ENCODE peak calls at places on chromosome 3, in six cellular contexts. P, V, L, H, B and R are unnamed samples.

GRCh38 chr3:185335799-185336198 is 27.1 kb upstream of the MAP3K13 start:
- DNase-seq in P (no peak), V (peak), L (no peak), H (no peak), B (no peak), R (no peak)

GRCh38 chr3:30300844-30301243 is 305.6 kb upstream of the TGFBR2 start:
- DNase-seq in P (no peak), V (no peak), L (no peak), H (no peak), B (no peak), R (no peak)

GRCh38 chr3:149397528-149397927 is 20.1 kb upstream of the TM4SF1 start:
- DNase-seq in P (no peak), V (no peak), L (no peak), H (no peak), B (no peak), R (no peak)

GRCh38 chr3:54356299-54357037 is 234.1 kb downstream of the CACNA2D3 start:
- DNase-seq in P (no peak), V (peak), L (peak), H (no peak), B (no peak), R (no peak)

GRCh38 chr3:195003006-195003892 is 267.7 kb downstream of the XXYLT1 start:
- DNase-seq in P (no peak), V (no peak), L (peak), H (no peak), B (no peak), R (no peak)

GRCh38 chr3:194323785-194324735 is 27.1 kb downstream of the CPN2 start:
- DNase-seq in P (peak), V (peak), L (peak), H (peak), B (peak), R (peak)

GRCh38 chr3:56987238-56987932 is 73.1 kb upstream of the SPATA12 start:
- DNase-seq in P (no peak), V (no peak), L (no peak), H (no peak), B (no peak), R (no peak)

GRCh38 chr3:21542656-21543379 is 208.2 kb downstream of the ZNF385D start:
- DNase-seq in P (no peak), V (no peak), L (no peak), H (no peak), B (no peak), R (no peak)

GRCh38 chr3:144912968-144913367 is 941.3 kb downstream of the DIPK2A start:
- DNase-seq in P (no peak), V (no peak), L (no peak), H (no peak), B (no peak), R (no peak)

GRCh38 chr3:143849854-143850549 is 1.7 kb upstream of the SLC9A9 start:
- DNase-seq in P (no peak), V (peak), L (no peak), H (no peak), B (peak), R (no peak)

GRCh38 chr3:64163755-64164148 is 61.5 kb downstream of the PRICKLE2 start:
- DNase-seq in P (no peak), V (peak), L (no peak), H (no peak), B (peak), R (peak)

GRCh38 chr3:150242220-150242938 is 165.7 kb upstream of the TSC22D2 start:
- DNase-seq in P (no peak), V (peak), L (no peak), H (no peak), B (no peak), R (no peak)

GRCh38 chr3:124759666-124760401 is 29.6 kb downstream of the UMPS start:
- DNase-seq in P (no peak), V (no peak), L (no peak), H (no peak), B (no peak), R (no peak)

GRCh38 chr3:115100172-115100571 is 46.9 kb downstream of the ZBTB20 start:
- DNase-seq in P (no peak), V (peak), L (no peak), H (no peak), B (no peak), R (no peak)

GRCh38 chr3:86420990-86421739 is 569.8 kb downstream of the VGLL3 start:
- DNase-seq in P (no peak), V (no peak), L (no peak), H (no peak), B (no peak), R (no peak)

GRCh38 chr3:110933786-110934415 is 137.7 kb upstream of the NECTIN3 start:
- DNase-seq in P (no peak), V (peak), L (no peak), H (no peak), B (no peak), R (no peak)

GRCh38 chr3:60582285-60582684 is 669.0 kb downstream of the FHIT start:
- DNase-seq in P (no peak), V (no peak), L (no peak), H (no peak), B (no peak), R (no peak)

GRCh38 chr3:165211749-165212148 is 15.6 kb upstream of the SLITRK3 start:
- DNase-seq in P (no peak), V (no peak), L (no peak), H (no peak), B (no peak), R (no peak)

GRCh38 chr3:100740207-100740606 is 30.9 kb downstream of the TFG start:
- DNase-seq in P (no peak), V (no peak), L (no peak), H (no peak), B (no peak), R (no peak)

GRCh38 chr3:186540444-186541226 is 3.5 kb downstream of the CRYGS start:
- DNase-seq in P (peak), V (peak), L (peak), H (peak), B (no peak), R (peak)

GRCh38 chr3:87069021-87069420 is 78.1 kb upstream of the VGLL3 start:
- DNase-seq in P (no peak), V (no peak), L (no peak), H (no peak), B (no peak), R (no peak)

GRCh38 chr3:45608885-45609284 is 14.3 kb downstream of the LIMD1 start:
- DNase-seq in P (no peak), V (peak), L (no peak), H (no peak), B (no peak), R (no peak)

GRCh38 chr3:174862101-174862500 is 3.0 kb downstream of the NAALADL2 start:
- DNase-seq in P (no peak), V (no peak), L (no peak), H (no peak), B (no peak), R (no peak)

GRCh38 chr3:172520332-172520831 is 2.8 kb downstream of the TNFSF10 start:
- DNase-seq in P (no peak), V (peak), L (no peak), H (no peak), B (peak), R (peak)

GRCh38 chr3:178849220-178849910 is 222.2 kb downstream of the ZMAT3 start:
- DNase-seq in P (no peak), V (no peak), L (no peak), H (no peak), B (no peak), R (no peak)

GRCh38 chr3:69254351-69254750 is 131.5 kb downstream of the FRMD4B start:
- DNase-seq in P (no peak), V (no peak), L (no peak), H (no peak), B (no peak), R (no peak)

GRCh38 chr3:27568393-27568792 is 84.2 kb upstream of the SLC4A7 start:
- DNase-seq in P (no peak), V (no peak), L (peak), H (no peak), B (no peak), R (no peak)

GRCh38 chr3:88896026-88896425 is 211.4 kb upstream of the EPHA3 start:
- DNase-seq in P (no peak), V (no peak), L (no peak), H (no peak), B (no peak), R (no peak)
- TF ChIP-seq CTCF in P (no peak), V (no peak), L (no peak), H (no peak), B (no peak), R (no peak)

DNA sequence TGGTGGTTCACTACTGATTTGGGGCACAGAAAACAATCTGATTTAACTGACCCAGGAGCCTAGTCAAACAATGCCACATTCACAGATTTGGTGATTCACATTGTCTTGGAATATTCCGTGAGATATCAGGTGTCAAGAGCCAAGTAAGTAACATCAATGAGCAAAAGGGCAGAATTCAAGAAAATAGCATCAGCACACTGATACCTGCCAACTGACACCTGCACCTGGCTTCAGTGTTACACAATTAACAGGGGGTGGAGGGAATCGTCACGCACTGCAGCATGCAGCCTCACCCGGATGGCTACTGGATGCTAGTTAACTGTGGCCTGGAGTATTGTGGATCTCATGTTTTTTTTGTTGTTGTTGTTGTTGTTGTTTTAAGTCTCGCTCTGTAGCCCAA is 17.6 kb downstream of the CCNL1 start:
- DNase-seq in P (no peak), V (no peak), L (no peak), H (no peak), B (no peak), R (no peak)
- TF ChIP-seq CTCF in P (no peak), V (no peak), L (no peak), H (no peak), B (no peak), R (no peak)

DNA sequence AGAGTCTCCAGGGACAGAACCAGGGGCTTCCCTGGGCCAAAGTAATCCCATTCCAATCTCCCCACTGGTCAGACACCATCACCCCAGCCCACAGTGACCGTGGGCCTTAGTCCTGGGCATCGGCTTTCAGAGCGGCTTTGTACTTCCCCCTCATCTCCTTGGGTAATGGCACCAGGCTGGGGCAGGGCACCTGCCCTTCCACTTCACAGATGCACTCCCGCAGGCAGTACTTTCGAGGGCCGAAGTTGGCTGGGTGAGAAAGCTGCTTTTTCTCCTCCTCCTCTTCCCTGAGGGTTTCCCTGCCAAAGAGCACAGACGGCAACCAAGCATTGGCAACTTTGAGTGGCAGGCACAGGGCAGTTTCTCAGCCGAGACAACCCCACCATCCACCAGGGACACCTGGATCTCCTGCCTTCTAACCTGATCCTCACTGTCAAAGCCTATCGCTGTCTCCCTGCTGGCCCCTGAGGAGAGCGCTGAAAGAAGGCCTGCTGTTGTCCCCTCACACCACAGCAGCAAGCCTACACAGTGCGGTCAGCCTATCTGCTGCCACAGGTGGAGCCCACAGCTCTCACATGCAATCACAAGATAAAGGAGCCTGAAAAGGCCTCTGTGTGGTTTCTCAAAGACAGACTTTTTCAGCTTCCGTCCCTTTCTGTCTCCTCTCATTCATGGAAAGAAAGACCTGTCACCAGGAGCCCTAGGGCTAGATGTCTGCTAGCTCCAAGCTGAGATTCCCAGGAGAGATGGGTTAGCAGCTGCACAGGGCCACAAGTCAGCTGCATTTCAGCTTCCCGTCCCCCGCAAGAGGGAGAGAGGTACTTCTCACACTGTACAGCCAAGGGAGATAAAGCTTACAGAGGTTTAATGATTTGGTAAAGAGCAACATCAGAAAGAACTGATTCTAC is 12.5 kb downstream of the MRPS25 start:
- DNase-seq in P (no peak), V (no peak), L (no peak), H (no peak), B (no peak), R (no peak)
- TF ChIP-seq CTCF in P (no peak), V (no peak), L (no peak), H (no peak), B (no peak), R (no peak)

GRCh38 chr3:120357807-120358206 is 8.7 kb upstream of the LRRC58 start:
- DNase-seq in P (no peak), V (no peak), L (no peak), H (no peak), B (no peak), R (no peak)
- TF ChIP-seq CTCF in P (no peak), V (no peak), L (no peak), H (no peak), B (peak), R (no peak)

GRCh38 chr3:153927107-153927506 is 194.1 kb upstream of the ARHGEF26 start:
- DNase-seq in P (no peak), V (peak), L (no peak), H (no peak), B (no peak), R (no peak)
- TF ChIP-seq CTCF in P (no peak), V (peak), L (no peak), H (no peak), B (no peak), R (peak)

GRCh38 chr3:198071602-198072285 is 111.7 kb downstream of the LMLN start:
- DNase-seq in P (no peak), V (peak), L (no peak), H (no peak), B (no peak), R (no peak)
- TF ChIP-seq CTCF in P (no peak), V (peak), L (no peak), H (peak), B (no peak), R (no peak)

GRCh38 chr3:52196977-52197376 is 983 bp upstream of the ALAS1 start:
- DNase-seq in P (no peak), V (no peak), L (no peak), H (no peak), B (no peak), R (no peak)

GRCh38 chr3:52195823-52196331 is 2.1 kb upstream of the ALAS1 start:
- DNase-seq in P (no peak), V (no peak), L (no peak), H (no peak), B (no peak), R (no peak)

GRCh38 chr3:52197499-52197841 is 490 bp upstream of the ALAS1 start:
- DNase-seq in P (no peak), V (no peak), L (no peak), H (no peak), B (no peak), R (no peak)

GRCh38 chr3:52198643-52199608 is 966 bp downstream of the ALAS1 start:
- DNase-seq in P (no peak), V (no peak), L (no peak), H (no peak), B (no peak), R (no peak)

DNA sequence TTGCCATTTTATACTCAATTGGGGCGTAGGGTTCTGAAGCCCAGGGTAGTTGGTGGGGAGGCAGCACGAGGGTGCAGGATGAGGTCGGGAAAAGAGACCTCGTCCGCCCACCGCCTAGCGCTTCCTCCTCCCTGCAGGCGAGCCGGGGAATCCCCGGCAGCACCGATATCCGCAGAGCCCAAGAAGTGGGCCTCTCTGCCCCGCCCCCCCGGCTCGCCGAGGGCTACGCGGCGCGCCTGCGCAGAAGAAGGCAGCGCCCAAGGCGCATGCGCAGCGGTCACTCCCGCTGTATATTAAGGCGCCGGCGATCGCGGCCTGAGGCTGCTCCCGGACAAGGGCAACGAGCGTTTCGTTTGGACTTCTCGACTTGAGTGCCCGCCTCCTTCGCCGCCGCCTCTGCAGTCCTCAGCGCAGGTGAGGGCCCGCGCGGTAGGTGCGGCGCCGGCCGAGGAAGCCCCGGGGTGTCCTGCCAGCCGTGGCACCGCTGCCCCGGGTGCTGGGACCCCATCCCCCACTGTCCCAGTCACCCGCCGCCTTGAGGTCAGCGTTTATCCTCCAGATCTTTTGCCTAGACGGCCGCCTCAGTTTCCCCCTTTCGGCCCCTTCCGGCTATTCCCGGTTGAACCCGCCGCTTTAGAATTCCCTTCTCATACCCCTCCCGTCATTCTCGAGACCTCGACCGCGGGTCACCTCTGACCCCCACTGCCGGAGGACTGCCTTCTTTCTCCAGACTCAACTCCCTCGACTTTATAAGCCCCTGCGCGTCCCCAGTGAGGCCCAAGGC is at the start of gene ALAS1:
- DNase-seq in P (peak), V (peak), L (peak), H (peak), B (peak), R (peak)
- TF ChIP-seq CTCF in P (peak), V (no peak), L (peak), H (no peak), B (no peak), R (no peak)

GRCh38 chr3:133938770-133939495 is 43.3 kb upstream of the RAB6B start:
- DNase-seq in P (no peak), V (no peak), L (no peak), H (no peak), B (no peak), R (no peak)
- TF ChIP-seq CTCF in P (no peak), V (no peak), L (no peak), H (no peak), B (no peak), R (peak)